ENCODE peak calls at places on chromosomes 12 and 14, in seven cellular contexts. O is K562, H is SK-N-SH, J is transverse colon, K is HL-60, A is HepG2, S is upper lobe of left lung. C is an unnamed sample.

GRCh38 chr12:25811656-25812126 is 146.8 kb upstream of the RASSF8 start:
- DNase-seq in S (no peak), O (no peak), H (no peak), K (no peak), J (no peak), A (no peak), C (no peak)

GRCh38 chr14:77157716-77158115 is 16.1 kb upstream of the ZDHHC22 start:
- DNase-seq in J (no peak), O (no peak), S (no peak), H (no peak), A (no peak), K (no peak), C (no peak)

GRCh38 chr14:21768116-21768874 is 94.7 kb upstream of the OR4E1 start:
- DNase-seq in J (no peak), H (peak; percentile 11), O (peak; percentile 30), K (no peak), A (peak; percentile 42), S (no peak), C (no peak)

GRCh38 chr12:102454808-102455760 is 25.3 kb downstream of the IGF1 start:
- DNase-seq in K (peak; percentile 86), H (no peak), J (peak; percentile 19), S (no peak), O (no peak), A (peak; percentile 10), C (no peak)

GRCh38 chr14:70707138-70708038 is 65.7 kb downstream of the TTC9 start:
- DNase-seq in J (no peak), H (no peak), S (no peak), O (peak; percentile 3), K (no peak), A (peak; percentile 93), C (no peak)

GRCh38 chr14:102474934-102475333 is 34.6 kb downstream of the ANKRD9 start:
- DNase-seq in O (no peak), H (no peak), S (no peak), J (peak; percentile 47), K (no peak), A (no peak), C (no peak)

GRCh38 chr12:100142851-100143559 is at the start of gene BLTP3B:
- DNase-seq in S (peak; percentile 99), O (peak; percentile 91), H (peak; percentile 97), K (peak; percentile 68), A (peak; percentile 62), J (peak; percentile 94), C (no peak)

GRCh38 chr14:105911006-105911847 is 384.8 kb downstream of the TMEM121 start:
- DNase-seq in S (peak; percentile 27), A (no peak), O (no peak), K (no peak), H (no peak), J (no peak), C (no peak)

GRCh38 chr12:47817272-47818006 is 2.3 kb downstream of the HDAC7 start:
- DNase-seq in O (no peak), S (peak; percentile 17), J (no peak), H (no peak), K (no peak), A (peak; percentile 50), C (no peak)

GRCh38 chr12:48961331-48961730 is 4.0 kb upstream of the ARF3 start:
- DNase-seq in J (no peak), A (no peak), K (no peak), S (no peak), O (no peak), H (no peak), C (no peak)

GRCh38 chr12:12560587-12561304 is 1.9 kb downstream of the DUSP16 start:
- DNase-seq in A (peak; percentile 92), S (no peak), J (peak; percentile 68), K (peak; percentile 83), H (peak; percentile 41), O (peak; percentile 52), C (no peak)

GRCh38 chr12:12562016-12562483 is 613 bp downstream of the DUSP16 start:
- DNase-seq in J (peak; percentile 27), S (no peak), O (peak; percentile 38), A (no peak), K (no peak), H (no peak), C (no peak)

GRCh38 chr12:12561305-12562015 is 1.2 kb downstream of the DUSP16 start:
- DNase-seq in S (peak; percentile 93), H (peak; percentile 75), A (peak; percentile 53), O (peak; percentile 45), J (peak; percentile 64), K (peak; percentile 67), C (peak; percentile 92)

GRCh38 chr12:12563529-12563928 is 866 bp upstream of the DUSP16 start:
- DNase-seq in K (no peak), J (no peak), O (peak; percentile 16), A (no peak), H (no peak), S (no peak), C (no peak)

DNA sequence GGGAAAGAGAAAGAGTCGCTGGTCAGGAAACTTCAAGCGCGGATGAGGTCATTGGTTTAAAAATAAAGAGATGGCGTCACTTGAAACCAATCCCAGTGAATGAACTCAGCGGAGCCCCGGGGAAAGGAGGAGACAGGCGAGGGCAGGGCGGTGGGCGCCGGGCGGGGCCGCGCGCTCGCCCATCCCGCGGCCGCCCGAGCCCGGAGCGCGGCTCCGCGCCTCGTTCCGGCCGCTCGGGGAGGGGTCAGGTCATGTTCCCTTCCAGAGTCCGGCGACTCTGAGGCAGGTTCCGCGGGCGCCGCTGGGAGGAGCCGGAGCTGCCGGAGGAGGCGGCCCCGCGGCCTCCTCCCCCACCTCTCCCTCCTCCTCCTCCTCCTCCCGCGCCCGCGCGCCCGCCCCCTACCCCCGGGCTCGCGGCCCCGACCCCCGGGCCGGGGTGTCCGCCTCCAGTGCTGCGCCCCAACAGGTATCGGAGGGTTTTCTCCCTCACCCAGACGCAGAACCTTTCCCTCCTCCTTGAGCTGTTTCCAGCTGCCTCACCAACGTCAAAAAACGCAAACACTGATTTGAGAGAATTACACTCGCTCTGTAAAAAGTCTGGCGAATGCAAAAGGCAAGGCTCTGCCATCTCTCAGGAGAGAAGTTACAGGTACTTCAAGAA is at the start of gene DUSP16:
- DNase-seq in K (peak; percentile 50), H (peak; percentile 95), A (peak; percentile 96), O (peak; percentile 90), S (peak; percentile 97), J (peak; percentile 92), C (no peak)
- TF ChIP-seq POLR2AphosphoS5 in K (no peak), H (peak; percentile 20), A (no peak), O (no peak), S (no peak), J (peak; percentile 78), C (peak; percentile 47)

GRCh38 chr14:61346221-61346620 is 24.8 kb downstream of the PRKCH start:
- DNase-seq in H (no peak), S (no peak), O (no peak), K (no peak), J (no peak), A (no peak), C (no peak)

GRCh38 chr14:61343991-61344405 is 22.6 kb downstream of the PRKCH start:
- DNase-seq in A (no peak), K (no peak), J (no peak), S (no peak), O (peak; percentile 47), H (no peak), C (no peak)

GRCh38 chr14:61343471-61343870 is 22.1 kb downstream of the PRKCH start:
- DNase-seq in S (no peak), O (no peak), K (no peak), H (no peak), A (no peak), J (no peak), C (no peak)

GRCh38 chr14:61344437-61345143 is 23.2 kb downstream of the PRKCH start:
- DNase-seq in A (no peak), S (no peak), H (no peak), J (no peak), K (no peak), O (no peak), C (no peak)

DNA sequence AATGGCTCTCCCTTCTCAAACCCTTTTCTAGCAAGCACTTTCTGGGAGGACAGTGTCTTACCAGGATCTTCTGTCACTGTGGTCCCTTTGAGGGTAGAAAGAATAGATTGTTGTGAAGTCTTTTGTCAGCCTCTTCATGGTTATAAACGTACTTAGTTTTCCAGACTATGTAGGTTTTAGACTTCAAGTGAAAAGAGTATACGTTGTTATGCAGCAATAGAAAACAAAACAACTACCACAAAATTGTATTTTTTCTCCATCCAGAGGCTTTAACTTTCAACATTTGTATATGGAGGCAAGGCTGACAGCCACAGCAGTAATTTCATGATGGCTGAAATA is 23.7 kb downstream of the PRKCH start:
- DNase-seq in J (no peak), O (no peak), K (no peak), A (no peak), S (no peak), H (no peak), C (no peak)
- H3K27ac ChIP-seq in J (peak overlapping the region; percentile 74), O (no peak overlapping the region), K (no peak overlapping the region), A (no peak overlapping the region), S (peak overlapping the region; percentile 86), H (no peak overlapping the region), C (peak overlapping the region; percentile 62)

DNA sequence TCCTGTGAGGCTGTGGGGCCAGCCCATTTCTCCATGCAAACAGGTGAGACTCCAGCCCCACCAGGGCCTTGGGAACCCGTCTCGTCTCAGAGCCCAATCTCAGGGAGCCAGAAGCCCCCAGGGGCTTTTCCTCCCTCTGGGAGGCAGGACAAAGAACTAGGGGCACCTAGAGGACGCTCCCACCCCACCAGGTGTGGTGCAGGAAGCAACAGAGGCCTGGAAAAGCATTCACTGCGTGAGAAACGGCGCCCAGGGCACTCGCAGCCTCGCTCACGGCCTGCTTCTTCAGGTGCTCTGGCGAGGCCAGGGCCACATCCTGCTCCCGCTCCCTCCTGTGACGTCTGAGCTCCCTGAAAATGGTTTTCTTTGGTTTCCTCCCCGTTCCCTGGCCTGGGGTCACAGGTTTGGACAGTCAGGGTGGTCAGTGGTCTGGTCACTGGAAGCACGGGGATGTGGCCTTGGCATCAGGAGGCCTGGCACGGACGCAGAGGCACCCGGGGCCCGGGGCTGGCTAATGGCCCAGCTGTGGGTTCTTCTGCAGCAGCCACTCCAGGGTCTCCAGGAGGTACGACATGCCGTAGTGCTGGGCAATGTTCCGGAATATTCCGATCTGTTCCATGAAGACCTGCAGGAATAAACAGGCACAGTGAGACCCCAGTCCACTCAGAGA is 5.7 kb downstream of the P2RX2 start:
- DNase-seq in O (no peak), H (no peak), J (no peak), S (no peak), A (no peak), K (no peak), C (no peak)
- TF ChIP-seq POLR2AphosphoS5 in O (no peak), H (no peak), J (no peak), S (no peak), A (no peak), K (no peak), C (no peak)

GRCh38 chr12:121581681-121582439 is 1.0 kb upstream of the KDM2B start:
- DNase-seq in J (peak; percentile 25), K (no peak), A (no peak), H (peak; percentile 79), S (no peak), O (no peak), C (no peak)

GRCh38 chr12:121579190-121579791 is 1.5 kb downstream of the KDM2B start:
- DNase-seq in A (no peak), H (peak; percentile 76), O (peak; percentile 55), K (no peak), S (peak; percentile 89), J (peak; percentile 54), C (no peak)

GRCh38 chr12:121579981-121580868 is 598 bp downstream of the KDM2B start:
- DNase-seq in K (peak; percentile 67), S (peak; percentile 95), A (peak; percentile 34), J (peak; percentile 84), H (peak; percentile 84), O (peak; percentile 84), C (no peak)

GRCh38 chr12:121582583-121583333 is 1.9 kb upstream of the KDM2B start:
- DNase-seq in H (no peak), A (peak; percentile 86), S (no peak), K (no peak), O (peak; percentile 61), J (no peak), C (no peak)

GRCh38 chr12:121580959-121581680 is at the start of gene KDM2B:
- DNase-seq in K (no peak), J (peak; percentile 24), H (peak; percentile 46), A (peak; percentile 63), S (no peak), O (peak; percentile 72), C (no peak)
- H3K27ac ChIP-seq in K (peak within 1 kb of the TSS; percentile 88), J (peak within 1 kb of the TSS; percentile 90), H (peak within 1 kb of the TSS; percentile 98), A (peak within 1 kb of the TSS; percentile 62), S (peak within 1 kb of the TSS; percentile 77), O (peak within 1 kb of the TSS; percentile 88), C (peak within 1 kb of the TSS; percentile 86)

C was measured in vagina.